ENCODE peak calls at places on chromosomes 1 and 21, in nine cellular contexts. One of them, this sample, is unnamed.
A peak's percentile ranks its signal among the peaks of the same experiment; 100 is the strongest.

GRCh38 chr1:42966688-42967609 is 8.3 kb upstream of the SLC2A1 start:
- DNase-seq in MG63: peak; percentile 87
- DNase-seq in adipocyte: peak; percentile 76
- DNase-seq in stimulated activated CD4-positive, alpha-beta T cell treated with anti-CD3 and anti-CD28 coated beads, Interleukin-1b, Interleukin-23, amount 100 ng/mL, for 24 hours: peak; percentile 22
- DNase-seq in activated CD8-positive, alpha-beta memory T cell treated with anti-CD3 and anti-CD28 coated beads for 48 hours: no peak
- DNase-seq in neural crest cell: no peak
- DNase-seq in PC-9: peak; percentile 96
- DNase-seq in dermis microvascular lymphatic vessel endothelial cell: peak; percentile 70
- DNase-seq in Daoy: peak; percentile 97
- DNase-seq in this sample: peak; percentile 4

GRCh38 chr1:98741164-98741563 is 79.6 kb downstream of the SNX7 start:
- DNase-seq in neural crest cell: no peak
- DNase-seq in adipocyte: no peak
- DNase-seq in MG63: no peak
- DNase-seq in stimulated activated CD4-positive, alpha-beta T cell treated with anti-CD3 and anti-CD28 coated beads, Interleukin-1b, Interleukin-23, amount 100 ng/mL, for 24 hours: no peak
- DNase-seq in PC-9: no peak
- DNase-seq in activated CD8-positive, alpha-beta memory T cell treated with anti-CD3 and anti-CD28 coated beads for 48 hours: no peak
- DNase-seq in dermis microvascular lymphatic vessel endothelial cell: no peak
- DNase-seq in Daoy: no peak
- DNase-seq in this sample: no peak

GRCh38 chr1:231729541-231729940 is 103.0 kb downstream of the DISC1 start:
- DNase-seq in Daoy: no peak
- DNase-seq in MG63: peak; percentile 65
- DNase-seq in PC-9: no peak
- DNase-seq in dermis microvascular lymphatic vessel endothelial cell: no peak
- DNase-seq in neural crest cell: no peak
- DNase-seq in activated CD8-positive, alpha-beta memory T cell treated with anti-CD3 and anti-CD28 coated beads for 48 hours: no peak
- DNase-seq in adipocyte: peak; percentile 85
- DNase-seq in stimulated activated CD4-positive, alpha-beta T cell treated with anti-CD3 and anti-CD28 coated beads, Interleukin-1b, Interleukin-23, amount 100 ng/mL, for 24 hours: no peak
- DNase-seq in this sample: no peak

GRCh38 chr1:85132078-85132715 is 68.6 kb downstream of the SYDE2 start:
- DNase-seq in activated CD8-positive, alpha-beta memory T cell treated with anti-CD3 and anti-CD28 coated beads for 48 hours: no peak
- DNase-seq in PC-9: no peak
- DNase-seq in MG63: no peak
- DNase-seq in Daoy: no peak
- DNase-seq in stimulated activated CD4-positive, alpha-beta T cell treated with anti-CD3 and anti-CD28 coated beads, Interleukin-1b, Interleukin-23, amount 100 ng/mL, for 24 hours: no peak
- DNase-seq in dermis microvascular lymphatic vessel endothelial cell: no peak
- DNase-seq in adipocyte: no peak
- DNase-seq in neural crest cell: no peak
- DNase-seq in this sample: no peak

GRCh38 chr1:51969038-51969705 is 21.3 kb downstream of the RAB3B start:
- DNase-seq in MG63: no peak
- DNase-seq in Daoy: peak; percentile 52
- DNase-seq in stimulated activated CD4-positive, alpha-beta T cell treated with anti-CD3 and anti-CD28 coated beads, Interleukin-1b, Interleukin-23, amount 100 ng/mL, for 24 hours: no peak
- DNase-seq in neural crest cell: no peak
- DNase-seq in PC-9: no peak
- DNase-seq in adipocyte: peak; percentile 89
- DNase-seq in activated CD8-positive, alpha-beta memory T cell treated with anti-CD3 and anti-CD28 coated beads for 48 hours: no peak
- DNase-seq in dermis microvascular lymphatic vessel endothelial cell: peak; percentile 23
- DNase-seq in this sample: no peak

GRCh38 chr1:36542024-36542961 is 59.6 kb upstream of the CSF3R start:
- DNase-seq in MG63: no peak
- DNase-seq in activated CD8-positive, alpha-beta memory T cell treated with anti-CD3 and anti-CD28 coated beads for 48 hours: no peak
- DNase-seq in adipocyte: no peak
- DNase-seq in PC-9: no peak
- DNase-seq in neural crest cell: no peak
- DNase-seq in dermis microvascular lymphatic vessel endothelial cell: no peak
- DNase-seq in stimulated activated CD4-positive, alpha-beta T cell treated with anti-CD3 and anti-CD28 coated beads, Interleukin-1b, Interleukin-23, amount 100 ng/mL, for 24 hours: no peak
- DNase-seq in Daoy: no peak
- DNase-seq in this sample: no peak

GRCh38 chr1:172473302-172473701 is 29.4 kb upstream of the PIGC start:
- DNase-seq in stimulated activated CD4-positive, alpha-beta T cell treated with anti-CD3 and anti-CD28 coated beads, Interleukin-1b, Interleukin-23, amount 100 ng/mL, for 24 hours: no peak
- DNase-seq in PC-9: no peak
- DNase-seq in MG63: no peak
- DNase-seq in Daoy: no peak
- DNase-seq in dermis microvascular lymphatic vessel endothelial cell: no peak
- DNase-seq in activated CD8-positive, alpha-beta memory T cell treated with anti-CD3 and anti-CD28 coated beads for 48 hours: no peak
- DNase-seq in adipocyte: no peak
- DNase-seq in neural crest cell: no peak
- DNase-seq in this sample: no peak

GRCh38 chr21:38440746-38441145 is 57.5 kb downstream of the ERG start:
- DNase-seq in adipocyte: peak; percentile 63
- DNase-seq in stimulated activated CD4-positive, alpha-beta T cell treated with anti-CD3 and anti-CD28 coated beads, Interleukin-1b, Interleukin-23, amount 100 ng/mL, for 24 hours: no peak
- DNase-seq in MG63: peak; percentile 84
- DNase-seq in PC-9: no peak
- DNase-seq in neural crest cell: peak; percentile 5
- DNase-seq in Daoy: peak; percentile 96
- DNase-seq in dermis microvascular lymphatic vessel endothelial cell: peak; percentile 92
- DNase-seq in activated CD8-positive, alpha-beta memory T cell treated with anti-CD3 and anti-CD28 coated beads for 48 hours: no peak
- DNase-seq in this sample: no peak

GRCh38 chr1:31577515-31578191 is 1.3 kb downstream of the TINAGL1 start:
- DNase-seq in dermis microvascular lymphatic vessel endothelial cell: peak; percentile 43
- DNase-seq in adipocyte: no peak
- DNase-seq in neural crest cell: no peak
- DNase-seq in activated CD8-positive, alpha-beta memory T cell treated with anti-CD3 and anti-CD28 coated beads for 48 hours: no peak
- DNase-seq in stimulated activated CD4-positive, alpha-beta T cell treated with anti-CD3 and anti-CD28 coated beads, Interleukin-1b, Interleukin-23, amount 100 ng/mL, for 24 hours: no peak
- DNase-seq in Daoy: peak; percentile 54
- DNase-seq in PC-9: peak; percentile 71
- DNase-seq in MG63: no peak
- DNase-seq in this sample: no peak

GRCh38 chr1:206734499-206735142 is 36.0 kb upstream of the IL19 start:
- DNase-seq in activated CD8-positive, alpha-beta memory T cell treated with anti-CD3 and anti-CD28 coated beads for 48 hours: peak; percentile 76
- DNase-seq in dermis microvascular lymphatic vessel endothelial cell: peak; percentile 37
- DNase-seq in adipocyte: peak; percentile 65
- DNase-seq in MG63: peak; percentile 30
- DNase-seq in stimulated activated CD4-positive, alpha-beta T cell treated with anti-CD3 and anti-CD28 coated beads, Interleukin-1b, Interleukin-23, amount 100 ng/mL, for 24 hours: peak; percentile 65
- DNase-seq in PC-9: no peak
- DNase-seq in Daoy: peak; percentile 29
- DNase-seq in neural crest cell: peak; percentile 69
- DNase-seq in this sample: no peak

GRCh38 chr1:154743536-154744036 is 126.5 kb downstream of the KCNN3 start:
- DNase-seq in stimulated activated CD4-positive, alpha-beta T cell treated with anti-CD3 and anti-CD28 coated beads, Interleukin-1b, Interleukin-23, amount 100 ng/mL, for 24 hours: no peak
- DNase-seq in MG63: no peak
- DNase-seq in PC-9: no peak
- DNase-seq in Daoy: no peak
- DNase-seq in neural crest cell: no peak
- DNase-seq in activated CD8-positive, alpha-beta memory T cell treated with anti-CD3 and anti-CD28 coated beads for 48 hours: no peak
- DNase-seq in adipocyte: no peak
- DNase-seq in dermis microvascular lymphatic vessel endothelial cell: no peak
- DNase-seq in this sample: peak; percentile 80

GRCh38 chr1:247653040-247653439 is 26.5 kb downstream of the OR13G1 start:
- DNase-seq in activated CD8-positive, alpha-beta memory T cell treated with anti-CD3 and anti-CD28 coated beads for 48 hours: no peak
- DNase-seq in PC-9: no peak
- DNase-seq in MG63: no peak
- DNase-seq in stimulated activated CD4-positive, alpha-beta T cell treated with anti-CD3 and anti-CD28 coated beads, Interleukin-1b, Interleukin-23, amount 100 ng/mL, for 24 hours: no peak
- DNase-seq in dermis microvascular lymphatic vessel endothelial cell: no peak
- DNase-seq in neural crest cell: no peak
- DNase-seq in Daoy: no peak
- DNase-seq in adipocyte: no peak
- DNase-seq in this sample: no peak

GRCh38 chr1:58784758-58785423 is 1.0 kb upstream of the JUN start:
- DNase-seq in dermis microvascular lymphatic vessel endothelial cell: peak; percentile 94
- DNase-seq in PC-9: peak; percentile 65
- DNase-seq in stimulated activated CD4-positive, alpha-beta T cell treated with anti-CD3 and anti-CD28 coated beads, Interleukin-1b, Interleukin-23, amount 100 ng/mL, for 24 hours: peak; percentile 67
- DNase-seq in MG63: peak; percentile 88
- DNase-seq in adipocyte: peak; percentile 95
- DNase-seq in activated CD8-positive, alpha-beta memory T cell treated with anti-CD3 and anti-CD28 coated beads for 48 hours: peak; percentile 40
- DNase-seq in neural crest cell: peak; percentile 47
- DNase-seq in Daoy: peak; percentile 90
- DNase-seq in this sample: peak; percentile 19

GRCh38 chr21:35198982-35199732 is 150.1 kb upstream of the RUNX1 start:
- DNase-seq in Daoy: no peak
- DNase-seq in dermis microvascular lymphatic vessel endothelial cell: no peak
- DNase-seq in stimulated activated CD4-positive, alpha-beta T cell treated with anti-CD3 and anti-CD28 coated beads, Interleukin-1b, Interleukin-23, amount 100 ng/mL, for 24 hours: no peak
- DNase-seq in PC-9: no peak
- DNase-seq in MG63: no peak
- DNase-seq in adipocyte: no peak
- DNase-seq in neural crest cell: no peak
- DNase-seq in activated CD8-positive, alpha-beta memory T cell treated with anti-CD3 and anti-CD28 coated beads for 48 hours: no peak
- DNase-seq in this sample: no peak

GRCh38 chr21:40421121-40421520 is 425.8 kb downstream of the DSCAM start:
- DNase-seq in stimulated activated CD4-positive, alpha-beta T cell treated with anti-CD3 and anti-CD28 coated beads, Interleukin-1b, Interleukin-23, amount 100 ng/mL, for 24 hours: no peak
- DNase-seq in PC-9: no peak
- DNase-seq in activated CD8-positive, alpha-beta memory T cell treated with anti-CD3 and anti-CD28 coated beads for 48 hours: no peak
- DNase-seq in adipocyte: no peak
- DNase-seq in MG63: no peak
- DNase-seq in dermis microvascular lymphatic vessel endothelial cell: no peak
- DNase-seq in neural crest cell: no peak
- DNase-seq in Daoy: no peak
- DNase-seq in this sample: no peak

GRCh38 chr21:39885119-39885848 is 18.0 kb downstream of the PCP4 start:
- DNase-seq in activated CD8-positive, alpha-beta memory T cell treated with anti-CD3 and anti-CD28 coated beads for 48 hours: no peak
- DNase-seq in Daoy: peak; percentile 46
- DNase-seq in neural crest cell: peak; percentile 22
- DNase-seq in stimulated activated CD4-positive, alpha-beta T cell treated with anti-CD3 and anti-CD28 coated beads, Interleukin-1b, Interleukin-23, amount 100 ng/mL, for 24 hours: no peak
- DNase-seq in PC-9: no peak
- DNase-seq in adipocyte: peak; percentile 27
- DNase-seq in dermis microvascular lymphatic vessel endothelial cell: no peak
- DNase-seq in MG63: no peak
- DNase-seq in this sample: peak; percentile 79

GRCh38 chr1:171251741-171252300 is 3.5 kb downstream of the FMO1 start:
- DNase-seq in adipocyte: peak; percentile 70
- DNase-seq in neural crest cell: peak; percentile 59
- DNase-seq in dermis microvascular lymphatic vessel endothelial cell: peak; percentile 39
- DNase-seq in PC-9: no peak
- DNase-seq in activated CD8-positive, alpha-beta memory T cell treated with anti-CD3 and anti-CD28 coated beads for 48 hours: no peak
- DNase-seq in stimulated activated CD4-positive, alpha-beta T cell treated with anti-CD3 and anti-CD28 coated beads, Interleukin-1b, Interleukin-23, amount 100 ng/mL, for 24 hours: no peak
- DNase-seq in Daoy: peak; percentile 64
- DNase-seq in MG63: peak; percentile 48
- DNase-seq in this sample: no peak

GRCh38 chr1:20589331-20590312 is 725 bp downstream of the CDA start:
- DNase-seq in dermis microvascular lymphatic vessel endothelial cell: peak; percentile 43
- DNase-seq in Daoy: peak; percentile 49
- DNase-seq in activated CD8-positive, alpha-beta memory T cell treated with anti-CD3 and anti-CD28 coated beads for 48 hours: no peak
- DNase-seq in neural crest cell: no peak
- DNase-seq in PC-9: no peak
- DNase-seq in MG63: peak; percentile 14
- DNase-seq in stimulated activated CD4-positive, alpha-beta T cell treated with anti-CD3 and anti-CD28 coated beads, Interleukin-1b, Interleukin-23, amount 100 ng/mL, for 24 hours: no peak
- DNase-seq in adipocyte: no peak
- DNase-seq in this sample: no peak

GRCh38 chr1:14561014-14561693 is 37.3 kb upstream of the KAZN start:
- DNase-seq in stimulated activated CD4-positive, alpha-beta T cell treated with anti-CD3 and anti-CD28 coated beads, Interleukin-1b, Interleukin-23, amount 100 ng/mL, for 24 hours: no peak
- DNase-seq in dermis microvascular lymphatic vessel endothelial cell: no peak
- DNase-seq in MG63: peak; percentile 39
- DNase-seq in neural crest cell: no peak
- DNase-seq in PC-9: no peak
- DNase-seq in activated CD8-positive, alpha-beta memory T cell treated with anti-CD3 and anti-CD28 coated beads for 48 hours: no peak
- DNase-seq in Daoy: peak; percentile 28
- DNase-seq in adipocyte: no peak
- DNase-seq in this sample: no peak

GRCh38 chr1:204280099-204280498 is 66.3 kb upstream of the GOLT1A start:
- DNase-seq in activated CD8-positive, alpha-beta memory T cell treated with anti-CD3 and anti-CD28 coated beads for 48 hours: no peak
- DNase-seq in stimulated activated CD4-positive, alpha-beta T cell treated with anti-CD3 and anti-CD28 coated beads, Interleukin-1b, Interleukin-23, amount 100 ng/mL, for 24 hours: no peak
- DNase-seq in PC-9: no peak
- DNase-seq in adipocyte: no peak
- DNase-seq in neural crest cell: no peak
- DNase-seq in dermis microvascular lymphatic vessel endothelial cell: no peak
- DNase-seq in MG63: no peak
- DNase-seq in Daoy: no peak
- DNase-seq in this sample: no peak

GRCh38 chr1:198150369-198150768 is 6.4 kb upstream of the NEK7 start:
- DNase-seq in neural crest cell: no peak
- DNase-seq in adipocyte: no peak
- DNase-seq in Daoy: no peak
- DNase-seq in activated CD8-positive, alpha-beta memory T cell treated with anti-CD3 and anti-CD28 coated beads for 48 hours: no peak
- DNase-seq in PC-9: no peak
- DNase-seq in MG63: no peak
- DNase-seq in stimulated activated CD4-positive, alpha-beta T cell treated with anti-CD3 and anti-CD28 coated beads, Interleukin-1b, Interleukin-23, amount 100 ng/mL, for 24 hours: no peak
- DNase-seq in dermis microvascular lymphatic vessel endothelial cell: no peak
- DNase-seq in this sample: no peak

GRCh38 chr1:199218065-199218464 is 579.2 kb downstream of the PTPRC start:
- DNase-seq in activated CD8-positive, alpha-beta memory T cell treated with anti-CD3 and anti-CD28 coated beads for 48 hours: no peak
- DNase-seq in neural crest cell: no peak
- DNase-seq in stimulated activated CD4-positive, alpha-beta T cell treated with anti-CD3 and anti-CD28 coated beads, Interleukin-1b, Interleukin-23, amount 100 ng/mL, for 24 hours: no peak
- DNase-seq in dermis microvascular lymphatic vessel endothelial cell: no peak
- DNase-seq in PC-9: no peak
- DNase-seq in MG63: no peak
- DNase-seq in adipocyte: no peak
- DNase-seq in Daoy: no peak
- DNase-seq in this sample: no peak

GRCh38 chr1:229508823-229509337 is 739 bp upstream of the NUP133 start:
- DNase-seq in PC-9: no peak
- DNase-seq in MG63: no peak
- DNase-seq in Daoy: peak; percentile 4
- DNase-seq in stimulated activated CD4-positive, alpha-beta T cell treated with anti-CD3 and anti-CD28 coated beads, Interleukin-1b, Interleukin-23, amount 100 ng/mL, for 24 hours: no peak
- DNase-seq in dermis microvascular lymphatic vessel endothelial cell: no peak
- DNase-seq in activated CD8-positive, alpha-beta memory T cell treated with anti-CD3 and anti-CD28 coated beads for 48 hours: no peak
- DNase-seq in neural crest cell: no peak
- DNase-seq in adipocyte: no peak
- DNase-seq in this sample: no peak

GRCh38 chr1:38141483-38141882 is 94.9 kb upstream of the POU3F1 start:
- DNase-seq in Daoy: no peak
- DNase-seq in MG63: no peak
- DNase-seq in PC-9: no peak
- DNase-seq in activated CD8-positive, alpha-beta memory T cell treated with anti-CD3 and anti-CD28 coated beads for 48 hours: no peak
- DNase-seq in neural crest cell: no peak
- DNase-seq in stimulated activated CD4-positive, alpha-beta T cell treated with anti-CD3 and anti-CD28 coated beads, Interleukin-1b, Interleukin-23, amount 100 ng/mL, for 24 hours: no peak
- DNase-seq in adipocyte: no peak
- DNase-seq in dermis microvascular lymphatic vessel endothelial cell: no peak
- DNase-seq in this sample: no peak

GRCh38 chr21:41747943-41748738 is 18.7 kb downstream of the RIPK4 start:
- DNase-seq in Daoy: no peak
- DNase-seq in MG63: no peak
- DNase-seq in neural crest cell: no peak
- DNase-seq in activated CD8-positive, alpha-beta memory T cell treated with anti-CD3 and anti-CD28 coated beads for 48 hours: no peak
- DNase-seq in PC-9: peak; percentile 22
- DNase-seq in dermis microvascular lymphatic vessel endothelial cell: no peak
- DNase-seq in stimulated activated CD4-positive, alpha-beta T cell treated with anti-CD3 and anti-CD28 coated beads, Interleukin-1b, Interleukin-23, amount 100 ng/mL, for 24 hours: no peak
- DNase-seq in adipocyte: no peak
- DNase-seq in this sample: no peak

GRCh38 chr1:118928739-118929554 is 59.2 kb downstream of the TBX15 start:
- DNase-seq in neural crest cell: peak; percentile 44
- DNase-seq in activated CD8-positive, alpha-beta memory T cell treated with anti-CD3 and anti-CD28 coated beads for 48 hours: no peak
- DNase-seq in dermis microvascular lymphatic vessel endothelial cell: peak; percentile 32
- DNase-seq in stimulated activated CD4-positive, alpha-beta T cell treated with anti-CD3 and anti-CD28 coated beads, Interleukin-1b, Interleukin-23, amount 100 ng/mL, for 24 hours: no peak
- DNase-seq in adipocyte: peak; percentile 40
- DNase-seq in PC-9: no peak
- DNase-seq in Daoy: peak; percentile 41
- DNase-seq in MG63: no peak
- DNase-seq in this sample: no peak

GRCh38 chr1:169113613-169114119 is 7.2 kb downstream of the ATP1B1 start:
- DNase-seq in neural crest cell: no peak
- DNase-seq in adipocyte: peak; percentile 69
- DNase-seq in activated CD8-positive, alpha-beta memory T cell treated with anti-CD3 and anti-CD28 coated beads for 48 hours: no peak
- DNase-seq in Daoy: peak; percentile 92
- DNase-seq in dermis microvascular lymphatic vessel endothelial cell: peak; percentile 80
- DNase-seq in stimulated activated CD4-positive, alpha-beta T cell treated with anti-CD3 and anti-CD28 coated beads, Interleukin-1b, Interleukin-23, amount 100 ng/mL, for 24 hours: no peak
- DNase-seq in PC-9: peak; percentile 95
- DNase-seq in MG63: peak; percentile 79
- DNase-seq in this sample: no peak

This sample was measured in NCI-H187.